ENCODE peak calls at places on chromosomes 1 and 21, in nine cellular contexts. One of them, this sample, is unnamed.
A peak's percentile ranks its signal among the peaks of the same experiment; 100 is the strongest.

GRCh38 chr21:29511076-29511475 is 212.4 kb downstream of the BACH1 start:
- DNase-seq in gastrocnemius medialis: no peak
- DNase-seq in naive thymus-derived CD4-positive, alpha-beta T cell: no peak
- DNase-seq in pancreas: no peak
- DNase-seq in Peyer's patch: no peak
- DNase-seq in CD4-positive, CD25-positive, alpha-beta regulatory T cell: no peak
- DNase-seq in iPS DF 6.9: no peak
- DNase-seq in Jurkat, Clone E6-1: no peak
- DNase-seq in adrenal gland: no peak
- DNase-seq in this sample: no peak

GRCh38 chr1:33111965-33112364 is 31.0 kb downstream of the AZIN2 start:
- DNase-seq in gastrocnemius medialis: no peak
- DNase-seq in naive thymus-derived CD4-positive, alpha-beta T cell: no peak
- DNase-seq in pancreas: no peak
- DNase-seq in Peyer's patch: no peak
- DNase-seq in CD4-positive, CD25-positive, alpha-beta regulatory T cell: no peak
- DNase-seq in iPS DF 6.9: no peak
- DNase-seq in Jurkat, Clone E6-1: peak; percentile 37
- DNase-seq in adrenal gland: no peak
- DNase-seq in this sample: no peak

GRCh38 chr1:179169616-179170467 is 59.6 kb downstream of the ABL2 start:
- DNase-seq in gastrocnemius medialis: no peak
- DNase-seq in naive thymus-derived CD4-positive, alpha-beta T cell: no peak
- DNase-seq in pancreas: no peak
- DNase-seq in Peyer's patch: no peak
- DNase-seq in CD4-positive, CD25-positive, alpha-beta regulatory T cell: no peak
- DNase-seq in iPS DF 6.9: no peak
- DNase-seq in Jurkat, Clone E6-1: no peak
- DNase-seq in adrenal gland: no peak
- DNase-seq in this sample: no peak

GRCh38 chr21:44887807-44888580 is 14.5 kb upstream of the PTTG1IP start:
- DNase-seq in gastrocnemius medialis: no peak
- DNase-seq in naive thymus-derived CD4-positive, alpha-beta T cell: no peak
- DNase-seq in pancreas: no peak
- DNase-seq in Peyer's patch: no peak
- DNase-seq in CD4-positive, CD25-positive, alpha-beta regulatory T cell: no peak
- DNase-seq in iPS DF 6.9: no peak
- DNase-seq in Jurkat, Clone E6-1: no peak
- DNase-seq in adrenal gland: peak; percentile 57
- DNase-seq in this sample: peak; percentile 78

GRCh38 chr1:178733972-178734371 is 8.9 kb downstream of the RALGPS2 start:
- DNase-seq in gastrocnemius medialis: no peak
- DNase-seq in naive thymus-derived CD4-positive, alpha-beta T cell: no peak
- DNase-seq in pancreas: no peak
- DNase-seq in Peyer's patch: no peak
- DNase-seq in CD4-positive, CD25-positive, alpha-beta regulatory T cell: no peak
- DNase-seq in iPS DF 6.9: no peak
- DNase-seq in Jurkat, Clone E6-1: no peak
- DNase-seq in adrenal gland: no peak
- DNase-seq in this sample: no peak

GRCh38 chr21:14766241-14766640 is 220.1 kb upstream of the SAMSN1 start:
- DNase-seq in gastrocnemius medialis: no peak
- DNase-seq in naive thymus-derived CD4-positive, alpha-beta T cell: no peak
- DNase-seq in pancreas: no peak
- DNase-seq in Peyer's patch: no peak
- DNase-seq in CD4-positive, CD25-positive, alpha-beta regulatory T cell: no peak
- DNase-seq in iPS DF 6.9: peak; percentile 20
- DNase-seq in Jurkat, Clone E6-1: no peak
- DNase-seq in adrenal gland: no peak
- DNase-seq in this sample: no peak

GRCh38 chr1:75203415-75204277 is 69.5 kb downstream of the LHX8 start:
- DNase-seq in gastrocnemius medialis: no peak
- DNase-seq in naive thymus-derived CD4-positive, alpha-beta T cell: no peak
- DNase-seq in pancreas: no peak
- DNase-seq in Peyer's patch: no peak
- DNase-seq in CD4-positive, CD25-positive, alpha-beta regulatory T cell: no peak
- DNase-seq in iPS DF 6.9: peak; percentile 18
- DNase-seq in Jurkat, Clone E6-1: peak; percentile 57
- DNase-seq in adrenal gland: no peak
- DNase-seq in this sample: no peak

GRCh38 chr1:94961994-94962744 is 35.3 kb upstream of the CNN3 start:
- DNase-seq in gastrocnemius medialis: no peak
- DNase-seq in naive thymus-derived CD4-positive, alpha-beta T cell: no peak
- DNase-seq in pancreas: no peak
- DNase-seq in Peyer's patch: no peak
- DNase-seq in CD4-positive, CD25-positive, alpha-beta regulatory T cell: peak; percentile 3
- DNase-seq in iPS DF 6.9: no peak
- DNase-seq in Jurkat, Clone E6-1: no peak
- DNase-seq in adrenal gland: no peak
- DNase-seq in this sample: no peak

GRCh38 chr1:58763214-58763613 is 20.6 kb downstream of the JUN start:
- DNase-seq in gastrocnemius medialis: no peak
- DNase-seq in naive thymus-derived CD4-positive, alpha-beta T cell: no peak
- DNase-seq in pancreas: no peak
- DNase-seq in Peyer's patch: no peak
- DNase-seq in CD4-positive, CD25-positive, alpha-beta regulatory T cell: no peak
- DNase-seq in iPS DF 6.9: no peak
- DNase-seq in Jurkat, Clone E6-1: no peak
- DNase-seq in adrenal gland: no peak
- DNase-seq in this sample: no peak

GRCh38 chr1:40859017-40859416 is 3.1 kb downstream of the CITED4 start:
- DNase-seq in gastrocnemius medialis: no peak
- DNase-seq in naive thymus-derived CD4-positive, alpha-beta T cell: no peak
- DNase-seq in pancreas: no peak
- DNase-seq in Peyer's patch: no peak
- DNase-seq in CD4-positive, CD25-positive, alpha-beta regulatory T cell: no peak
- DNase-seq in iPS DF 6.9: no peak
- DNase-seq in Jurkat, Clone E6-1: no peak
- DNase-seq in adrenal gland: no peak
- DNase-seq in this sample: no peak

GRCh38 chr1:40866408-40866788 is 4.2 kb upstream of the CITED4 start:
- DNase-seq in gastrocnemius medialis: no peak
- DNase-seq in naive thymus-derived CD4-positive, alpha-beta T cell: no peak
- DNase-seq in pancreas: no peak
- DNase-seq in Peyer's patch: no peak
- DNase-seq in CD4-positive, CD25-positive, alpha-beta regulatory T cell: no peak
- DNase-seq in iPS DF 6.9: no peak
- DNase-seq in Jurkat, Clone E6-1: no peak
- DNase-seq in adrenal gland: no peak
- DNase-seq in this sample: no peak

GRCh38 chr1:40861227-40862003 is 748 bp downstream of the CITED4 start:
- DNase-seq in gastrocnemius medialis: no peak
- DNase-seq in naive thymus-derived CD4-positive, alpha-beta T cell: peak; percentile 44
- DNase-seq in pancreas: peak; percentile 43
- DNase-seq in Peyer's patch: peak; percentile 18
- DNase-seq in CD4-positive, CD25-positive, alpha-beta regulatory T cell: peak; percentile 34
- DNase-seq in iPS DF 6.9: no peak
- DNase-seq in Jurkat, Clone E6-1: no peak
- DNase-seq in adrenal gland: peak; percentile 62
- DNase-seq in this sample: peak; percentile 89

GRCh38 chr1:40860706-40861226 is 1.4 kb downstream of the CITED4 start:
- DNase-seq in gastrocnemius medialis: no peak
- DNase-seq in naive thymus-derived CD4-positive, alpha-beta T cell: no peak
- DNase-seq in pancreas: peak; percentile 39
- DNase-seq in Peyer's patch: no peak
- DNase-seq in CD4-positive, CD25-positive, alpha-beta regulatory T cell: no peak
- DNase-seq in iPS DF 6.9: no peak
- DNase-seq in Jurkat, Clone E6-1: no peak
- DNase-seq in adrenal gland: peak; percentile 56
- DNase-seq in this sample: peak; percentile 78

DNA sequence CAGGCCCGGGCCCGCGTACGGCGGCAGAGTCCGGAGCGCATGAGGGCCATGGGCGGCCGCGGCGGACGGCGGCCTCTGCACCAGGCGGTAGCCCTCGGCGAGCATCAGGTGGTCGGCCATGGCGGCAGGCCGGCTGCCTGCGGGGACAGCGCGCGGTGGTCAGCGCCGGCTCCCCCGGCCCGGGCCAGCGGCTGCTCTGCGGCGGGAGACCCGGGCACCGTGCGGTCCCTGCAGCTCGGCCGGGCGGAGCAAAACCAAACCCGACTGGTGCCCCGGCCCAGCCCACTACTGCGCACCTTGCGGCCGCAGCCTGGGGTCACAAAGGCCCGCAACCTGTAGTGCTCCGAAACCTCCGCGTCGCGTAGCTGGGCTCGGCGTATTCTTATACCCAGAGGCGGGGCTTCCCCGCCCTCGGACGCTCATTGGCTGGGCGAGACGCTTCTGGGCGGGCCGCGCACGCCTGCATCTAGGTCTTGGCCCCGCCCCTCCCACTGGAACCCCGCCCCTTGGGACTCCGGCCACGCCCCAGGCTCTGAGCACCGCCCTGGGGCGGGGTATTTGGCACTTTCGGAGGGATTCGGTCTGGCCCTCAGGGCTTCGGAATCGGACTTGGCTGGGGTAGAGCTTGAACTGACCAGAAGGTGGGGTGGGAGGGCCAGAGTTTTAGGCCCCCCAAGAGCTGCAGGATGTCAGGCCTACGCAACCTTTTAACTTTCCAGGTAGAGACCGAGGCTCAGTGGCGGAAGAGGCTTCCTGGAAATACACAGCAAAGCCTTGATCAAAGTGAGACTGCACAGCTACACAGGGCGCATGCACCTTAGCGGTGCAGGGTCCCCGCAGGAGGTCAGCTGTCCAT is at the start of gene CITED4:
- DNase-seq in gastrocnemius medialis: peak; percentile 90
- DNase-seq in naive thymus-derived CD4-positive, alpha-beta T cell: peak; percentile 96
- DNase-seq in pancreas: peak; percentile 94
- DNase-seq in Peyer's patch: peak; percentile 96
- DNase-seq in CD4-positive, CD25-positive, alpha-beta regulatory T cell: peak; percentile 95
- DNase-seq in iPS DF 6.9: peak; percentile 86
- DNase-seq in Jurkat, Clone E6-1: peak; percentile 84
- DNase-seq in adrenal gland: peak; percentile 96
- DNase-seq in this sample: peak; percentile 99
- H3K4me3 ChIP-seq in gastrocnemius medialis: peak within 1 kb of the TSS; percentile 53
- H3K4me3 ChIP-seq in naive thymus-derived CD4-positive, alpha-beta T cell: peak within 1 kb of the TSS; percentile 70
- H3K4me3 ChIP-seq in pancreas: peak within 1 kb of the TSS; percentile 80
- H3K4me3 ChIP-seq in Peyer's patch: peak within 1 kb of the TSS; percentile 69
- H3K4me3 ChIP-seq in CD4-positive, CD25-positive, alpha-beta regulatory T cell: peak within 1 kb of the TSS; percentile 78
- H3K4me3 ChIP-seq in iPS DF 6.9: peak within 1 kb of the TSS; percentile 68
- H3K4me3 ChIP-seq in Jurkat, Clone E6-1: peak within 1 kb of the TSS; percentile 67
- H3K4me3 ChIP-seq in adrenal gland: peak within 1 kb of the TSS; percentile 86
- H3K4me3 ChIP-seq in this sample: peak within 1 kb of the TSS; percentile 75

GRCh38 chr1:103266036-103266435 is 157.7 kb upstream of the COL11A1 start:
- DNase-seq in gastrocnemius medialis: no peak
- DNase-seq in naive thymus-derived CD4-positive, alpha-beta T cell: no peak
- DNase-seq in pancreas: no peak
- DNase-seq in Peyer's patch: no peak
- DNase-seq in CD4-positive, CD25-positive, alpha-beta regulatory T cell: no peak
- DNase-seq in iPS DF 6.9: no peak
- DNase-seq in Jurkat, Clone E6-1: no peak
- DNase-seq in adrenal gland: no peak
- DNase-seq in this sample: no peak

GRCh38 chr1:103267271-103267670 is 158.9 kb upstream of the COL11A1 start:
- DNase-seq in gastrocnemius medialis: no peak
- DNase-seq in naive thymus-derived CD4-positive, alpha-beta T cell: no peak
- DNase-seq in pancreas: no peak
- DNase-seq in Peyer's patch: no peak
- DNase-seq in CD4-positive, CD25-positive, alpha-beta regulatory T cell: no peak
- DNase-seq in iPS DF 6.9: no peak
- DNase-seq in Jurkat, Clone E6-1: no peak
- DNase-seq in adrenal gland: no peak
- DNase-seq in this sample: no peak

GRCh38 chr1:103267893-103268292 is 159.6 kb upstream of the COL11A1 start:
- DNase-seq in gastrocnemius medialis: no peak
- DNase-seq in naive thymus-derived CD4-positive, alpha-beta T cell: no peak
- DNase-seq in pancreas: no peak
- DNase-seq in Peyer's patch: no peak
- DNase-seq in CD4-positive, CD25-positive, alpha-beta regulatory T cell: no peak
- DNase-seq in iPS DF 6.9: no peak
- DNase-seq in Jurkat, Clone E6-1: peak; percentile 1
- DNase-seq in adrenal gland: no peak
- DNase-seq in this sample: no peak

GRCh38 chr1:103265551-103265950 is 157.2 kb upstream of the COL11A1 start:
- DNase-seq in gastrocnemius medialis: no peak
- DNase-seq in naive thymus-derived CD4-positive, alpha-beta T cell: no peak
- DNase-seq in pancreas: no peak
- DNase-seq in Peyer's patch: no peak
- DNase-seq in CD4-positive, CD25-positive, alpha-beta regulatory T cell: no peak
- DNase-seq in iPS DF 6.9: no peak
- DNase-seq in Jurkat, Clone E6-1: no peak
- DNase-seq in adrenal gland: no peak
- DNase-seq in this sample: no peak
- H3K4me3 ChIP-seq in gastrocnemius medialis: no peak overlapping the region
- H3K4me3 ChIP-seq in naive thymus-derived CD4-positive, alpha-beta T cell: no peak overlapping the region
- H3K4me3 ChIP-seq in pancreas: no peak overlapping the region
- H3K4me3 ChIP-seq in Peyer's patch: no peak overlapping the region
- H3K4me3 ChIP-seq in CD4-positive, CD25-positive, alpha-beta regulatory T cell: no peak overlapping the region
- H3K4me3 ChIP-seq in iPS DF 6.9: no peak overlapping the region
- H3K4me3 ChIP-seq in Jurkat, Clone E6-1: no peak overlapping the region
- H3K4me3 ChIP-seq in adrenal gland: no peak overlapping the region
- H3K4me3 ChIP-seq in this sample: no peak overlapping the region

DNA sequence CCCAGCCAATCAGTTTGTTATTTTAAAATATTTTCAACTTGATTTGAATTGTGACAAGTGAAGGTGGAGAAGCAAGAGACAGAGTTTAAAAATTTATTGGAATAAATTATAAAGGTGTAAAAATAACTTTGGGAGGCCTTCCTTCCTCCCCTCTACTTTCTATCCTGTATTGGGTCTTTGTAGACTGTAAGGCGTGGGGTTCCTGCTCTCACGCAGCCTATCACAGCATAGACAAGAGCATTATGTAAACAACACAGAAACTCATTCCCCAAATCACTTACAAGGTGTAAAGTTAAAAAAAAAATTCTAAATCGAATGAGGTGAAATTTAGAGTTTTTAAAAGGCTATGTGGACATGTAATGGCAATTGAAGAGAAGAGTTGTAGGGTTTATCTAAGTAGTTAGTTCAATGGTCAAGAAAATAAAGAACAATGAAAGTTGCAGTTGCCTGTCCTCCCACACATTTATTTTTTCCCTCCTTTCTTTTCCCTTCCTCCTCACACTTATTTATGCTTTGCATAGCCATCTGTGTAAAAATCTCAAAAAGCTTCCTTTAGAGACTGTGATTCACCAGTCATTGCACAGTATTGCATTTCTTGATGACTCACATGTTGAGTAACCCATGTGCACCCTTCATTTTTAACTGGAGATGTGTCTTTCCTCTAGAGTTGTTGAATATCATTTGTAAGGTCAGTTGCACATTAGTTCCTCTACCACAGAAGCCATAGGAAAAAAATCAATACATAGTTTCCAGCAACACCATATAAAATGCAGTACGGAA is 242.2 kb downstream of the PTPRC start:
- DNase-seq in gastrocnemius medialis: no peak
- DNase-seq in naive thymus-derived CD4-positive, alpha-beta T cell: no peak
- DNase-seq in pancreas: no peak
- DNase-seq in Peyer's patch: no peak
- DNase-seq in CD4-positive, CD25-positive, alpha-beta regulatory T cell: no peak
- DNase-seq in iPS DF 6.9: no peak
- DNase-seq in Jurkat, Clone E6-1: no peak
- DNase-seq in adrenal gland: no peak
- DNase-seq in this sample: no peak
- H3K4me3 ChIP-seq in gastrocnemius medialis: no peak overlapping the region
- H3K4me3 ChIP-seq in naive thymus-derived CD4-positive, alpha-beta T cell: no peak overlapping the region
- H3K4me3 ChIP-seq in pancreas: no peak overlapping the region
- H3K4me3 ChIP-seq in Peyer's patch: no peak overlapping the region
- H3K4me3 ChIP-seq in CD4-positive, CD25-positive, alpha-beta regulatory T cell: no peak overlapping the region
- H3K4me3 ChIP-seq in iPS DF 6.9: no peak overlapping the region
- H3K4me3 ChIP-seq in Jurkat, Clone E6-1: no peak overlapping the region
- H3K4me3 ChIP-seq in adrenal gland: no peak overlapping the region
- H3K4me3 ChIP-seq in this sample: no peak overlapping the region

DNA sequence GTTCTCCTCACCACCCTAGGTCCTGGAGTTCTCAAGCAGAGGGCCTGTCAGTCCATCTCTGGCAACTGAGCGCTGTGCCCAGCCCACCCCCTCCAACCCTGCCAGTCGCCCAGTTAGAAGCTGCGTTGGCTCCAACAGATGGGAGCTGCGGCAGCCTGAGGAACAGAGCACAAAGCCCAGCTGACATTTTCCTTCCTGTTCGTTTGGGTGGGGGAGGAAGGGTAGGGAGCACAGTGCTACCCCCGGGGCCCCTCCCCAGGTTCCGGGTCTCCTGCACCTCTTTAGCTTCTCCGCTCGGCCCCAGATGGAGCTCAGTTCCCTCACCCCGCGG is 1.4 kb downstream of the LRRN2 start:
- DNase-seq in gastrocnemius medialis: no peak
- DNase-seq in naive thymus-derived CD4-positive, alpha-beta T cell: no peak
- DNase-seq in pancreas: no peak
- DNase-seq in Peyer's patch: no peak
- DNase-seq in CD4-positive, CD25-positive, alpha-beta regulatory T cell: no peak
- DNase-seq in iPS DF 6.9: no peak
- DNase-seq in Jurkat, Clone E6-1: no peak
- DNase-seq in adrenal gland: no peak
- DNase-seq in this sample: no peak
- H3K4me3 ChIP-seq in gastrocnemius medialis: peak overlapping the region; percentile 38
- H3K4me3 ChIP-seq in naive thymus-derived CD4-positive, alpha-beta T cell: no peak overlapping the region
- H3K4me3 ChIP-seq in pancreas: no peak overlapping the region
- H3K4me3 ChIP-seq in Peyer's patch: peak overlapping the region; percentile 26
- H3K4me3 ChIP-seq in CD4-positive, CD25-positive, alpha-beta regulatory T cell: no peak overlapping the region
- H3K4me3 ChIP-seq in iPS DF 6.9: peak overlapping the region; percentile 47
- H3K4me3 ChIP-seq in Jurkat, Clone E6-1: no peak overlapping the region
- H3K4me3 ChIP-seq in adrenal gland: peak overlapping the region; percentile 55
- H3K4me3 ChIP-seq in this sample: peak overlapping the region; percentile 49